ENCODE peak calls at places on chromosomes 3 and 15, in eight cellular contexts. N, Q, E, K, V, P, W and O are unnamed samples.

GRCh38 chr15:89827821-89828220 is 13.2 kb upstream of the ANPEP start:
- DNase-seq in N (no peak), Q (no peak), E (no peak), K (no peak), V (peak; percentile 55), P (no peak), W (no peak), O (no peak)

GRCh38 chr15:101183226-101183925 is 68.5 kb downstream of the CHSY1 start:
- DNase-seq in N (no peak), Q (no peak), E (no peak), K (no peak), V (no peak), P (no peak), W (no peak), O (no peak)

GRCh38 chr3:45464336-45464809 is 76.0 kb downstream of the LARS2 start:
- DNase-seq in N (no peak), Q (peak; percentile 45), E (no peak), K (no peak), V (no peak), P (no peak), W (no peak), O (no peak)

GRCh38 chr15:48440084-48440483 is 108.9 kb downstream of the DUT start:
- DNase-seq in N (no peak), Q (no peak), E (no peak), K (no peak), V (no peak), P (no peak), W (no peak), O (no peak)

GRCh38 chr3:45781841-45782240 is 14.5 kb downstream of the SLC6A20 start:
- DNase-seq in N (no peak), Q (no peak), E (no peak), K (peak; percentile 21), V (peak; percentile 9), P (no peak), W (no peak), O (peak; percentile 29)

GRCh38 chr3:123765475-123766166 is 118.5 kb downstream of the MYLK start:
- DNase-seq in N (no peak), Q (no peak), E (no peak), K (no peak), V (no peak), P (no peak), W (no peak), O (no peak)

GRCh38 chr3:119245778-119246177 is 5.1 kb upstream of the B4GALT4 start:
- DNase-seq in N (no peak), Q (peak; percentile 9), E (no peak), K (no peak), V (peak; percentile 63), P (no peak), W (no peak), O (no peak)

GRCh38 chr3:45644467-45645201 is 44.6 kb upstream of the SACM1L start:
- DNase-seq in N (no peak), Q (peak; percentile 18), E (no peak), K (no peak), V (no peak), P (no peak), W (no peak), O (no peak)

GRCh38 chr3:77780621-77781020 is 740.7 kb downstream of the ROBO2 start:
- DNase-seq in N (no peak), Q (no peak), E (no peak), K (no peak), V (no peak), P (no peak), W (no peak), O (no peak)

GRCh38 chr15:59349715-59350420 is 22.8 kb downstream of the MYO1E start:
- DNase-seq in N (no peak), Q (no peak), E (no peak), K (no peak), V (no peak), P (no peak), W (no peak), O (no peak)

GRCh38 chr3:17258823-17259436 is 374.2 kb downstream of the PLCL2 start:
- DNase-seq in N (no peak), Q (peak; percentile 49), E (no peak), K (no peak), V (no peak), P (no peak), W (no peak), O (no peak)

GRCh38 chr15:59570364-59570763 is 41.2 kb upstream of the GCNT3 start:
- DNase-seq in N (no peak), Q (no peak), E (no peak), K (no peak), V (no peak), P (no peak), W (no peak), O (no peak)

GRCh38 chr15:100890059-100890720 is 10.6 kb downstream of the ALDH1A3 start:
- DNase-seq in N (no peak), Q (no peak), E (no peak), K (no peak), V (no peak), P (no peak), W (no peak), O (no peak)

GRCh38 chr15:45441686-45442085 is 63.3 kb upstream of the GATM start:
- DNase-seq in N (no peak), Q (peak; percentile 49), E (no peak), K (no peak), V (peak; percentile 66), P (no peak), W (no peak), O (no peak)

GRCh38 chr15:68795298-68795848 is 25.3 kb downstream of the ANP32A start:
- DNase-seq in N (peak; percentile 91), Q (peak; percentile 88), E (peak; percentile 17), K (peak; percentile 97), V (peak; percentile 91), P (peak; percentile 77), W (no peak), O (peak; percentile 44)

GRCh38 chr3:128906031-128906803 is 26.8 kb downstream of the ACAD9 start:
- DNase-seq in N (no peak), Q (no peak), E (no peak), K (no peak), V (no peak), P (no peak), W (no peak), O (no peak)
- TF ChIP-seq CTCF in N (no peak), Q (no peak), E (no peak), K (no peak), V (no peak), P (no peak), W (no peak), O (no peak)

GRCh38 chr3:43215138-43215537 is 71.2 kb upstream of the SNRK start:
- DNase-seq in N (no peak), Q (no peak), E (no peak), K (no peak), V (no peak), P (peak; percentile 16), W (no peak), O (no peak)

GRCh38 chr3:43214616-43215015 is 71.7 kb upstream of the SNRK start:
- DNase-seq in N (no peak), Q (no peak), E (no peak), K (no peak), V (no peak), P (no peak), W (no peak), O (no peak)

GRCh38 chr3:43217633-43218032 is 68.7 kb upstream of the SNRK start:
- DNase-seq in N (no peak), Q (no peak), E (no peak), K (no peak), V (no peak), P (no peak), W (no peak), O (no peak)

GRCh38 chr3:43217206-43217605 is 69.1 kb upstream of the SNRK start:
- DNase-seq in N (no peak), Q (no peak), E (no peak), K (no peak), V (no peak), P (no peak), W (no peak), O (no peak)

DNA sequence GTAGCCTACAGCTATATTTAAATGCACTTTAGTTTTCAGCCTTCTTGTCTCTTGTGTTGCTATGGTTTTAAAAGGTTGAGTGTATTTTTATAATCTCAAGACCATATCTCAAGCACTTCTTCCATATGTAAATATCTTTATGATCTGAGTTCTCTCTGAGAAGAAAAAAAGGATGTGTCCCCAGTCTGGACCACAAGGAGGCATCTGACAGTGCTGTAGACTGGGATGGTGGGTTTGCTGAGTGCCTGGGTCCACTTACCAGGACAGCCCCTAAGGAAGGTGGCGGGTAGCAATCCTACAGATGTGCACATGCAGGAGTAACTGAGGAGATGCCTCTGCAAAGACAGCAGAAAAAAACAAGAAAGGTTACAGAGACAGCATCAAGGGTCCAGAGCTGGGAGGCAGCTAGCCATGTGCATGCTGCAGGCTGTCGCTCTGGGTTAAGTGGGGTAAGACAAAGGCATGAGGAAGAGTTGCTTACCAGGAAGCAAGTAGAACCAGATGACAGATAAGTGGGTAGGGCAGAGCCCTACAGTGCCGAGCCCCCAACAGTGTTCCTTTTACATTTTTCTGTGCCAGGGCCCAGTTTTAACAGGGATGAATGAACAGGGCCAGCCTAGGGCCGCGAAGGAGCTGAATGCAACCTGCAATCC is 70.5 kb upstream of the SNRK start:
- DNase-seq in N (no peak), Q (no peak), E (no peak), K (no peak), V (no peak), P (no peak), W (no peak), O (no peak)
- TF ChIP-seq CTCF in N (no peak), Q (no peak), E (no peak), K (peak; percentile 14), V (no peak), P (no peak), W (no peak), O (no peak)

DNA sequence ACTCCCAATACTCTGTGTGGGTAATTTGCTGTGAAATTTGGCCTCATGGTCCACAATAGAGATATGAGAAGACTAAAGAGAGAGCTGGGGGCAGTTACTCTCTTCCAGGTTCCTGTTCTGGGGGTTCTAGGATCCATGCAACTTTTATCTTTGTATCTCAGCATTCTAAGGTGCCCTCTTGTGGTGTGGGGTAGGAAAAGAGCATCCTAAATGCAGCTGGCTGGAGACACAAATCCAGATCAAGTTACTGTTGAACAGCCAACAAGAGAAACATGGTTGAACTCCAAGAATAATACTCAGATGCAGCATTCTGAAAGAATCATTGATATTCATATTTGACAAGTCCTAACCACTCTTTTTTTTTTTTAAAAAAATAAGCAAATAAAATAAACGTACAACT is 238.2 kb downstream of the GREM1 start:
- DNase-seq in N (no peak), Q (peak; percentile 40), E (no peak), K (no peak), V (no peak), P (no peak), W (no peak), O (no peak)
- TF ChIP-seq CTCF in N (no peak), Q (peak; percentile 75), E (peak; percentile 33), K (peak; percentile 47), V (peak; percentile 19), P (no peak), W (no peak), O (no peak)

GRCh38 chr3:541328-541727 is 344.8 kb downstream of the CHL1 start:
- DNase-seq in N (no peak), Q (peak; percentile 5), E (no peak), K (no peak), V (no peak), P (no peak), W (no peak), O (peak; percentile 20)

GRCh38 chr3:535566-536416 is 339.2 kb downstream of the CHL1 start:
- DNase-seq in N (peak; percentile 43), Q (peak; percentile 45), E (peak; percentile 30), K (no peak), V (no peak), P (no peak), W (no peak), O (no peak)

GRCh38 chr3:542030-542429 is 345.5 kb downstream of the CHL1 start:
- DNase-seq in N (no peak), Q (no peak), E (no peak), K (no peak), V (no peak), P (no peak), W (no peak), O (no peak)

GRCh38 chr3:536417-536813 is 339.9 kb downstream of the CHL1 start:
- DNase-seq in N (no peak), Q (no peak), E (no peak), K (no peak), V (no peak), P (no peak), W (no peak), O (no peak)
- TF ChIP-seq CTCF in N (no peak), Q (no peak), E (no peak), K (no peak), V (no peak), P (no peak), W (no peak), O (no peak)